ENCODE peak calls at places on chromosomes 16 and 17, in seven cellular contexts. One of them, this sample, is unnamed.

GRCh38 chr16:23629516-23629915 is 11.6 kb downstream of the PALB2 start:
- DNase-seq in neural progenitor cell: no peak
- DNase-seq in non-pigmented ciliary epithelial cell: no peak
- DNase-seq in stromal cell of bone marrow: no peak
- DNase-seq in left colon: no peak
- DNase-seq in OCI-LY7: no peak
- DNase-seq in MG63: no peak
- DNase-seq in this sample: no peak

GRCh38 chr17:77374170-77374936 is 233.6 kb downstream of the SEC14L1 start:
- DNase-seq in neural progenitor cell: peak; percentile 96
- DNase-seq in non-pigmented ciliary epithelial cell: no peak
- DNase-seq in stromal cell of bone marrow: peak; percentile 72
- DNase-seq in left colon: peak; percentile 74
- DNase-seq in OCI-LY7: peak; percentile 78
- DNase-seq in MG63: peak; percentile 91
- DNase-seq in this sample: peak; percentile 59

GRCh38 chr16:57601801-57602478 is 26.5 kb upstream of the ADGRG1 start:
- DNase-seq in neural progenitor cell: no peak
- DNase-seq in non-pigmented ciliary epithelial cell: no peak
- DNase-seq in stromal cell of bone marrow: no peak
- DNase-seq in left colon: no peak
- DNase-seq in OCI-LY7: no peak
- DNase-seq in MG63: no peak
- DNase-seq in this sample: no peak

GRCh38 chr16:8848939-8849391 is 19.8 kb downstream of the CARHSP1 start:
- DNase-seq in neural progenitor cell: no peak
- DNase-seq in non-pigmented ciliary epithelial cell: no peak
- DNase-seq in stromal cell of bone marrow: peak; percentile 52
- DNase-seq in left colon: no peak
- DNase-seq in OCI-LY7: no peak
- DNase-seq in MG63: peak; percentile 68
- DNase-seq in this sample: no peak

GRCh38 chr17:79950306-79950705 is 85.4 kb downstream of the TBC1D16 start:
- DNase-seq in neural progenitor cell: peak; percentile 65
- DNase-seq in non-pigmented ciliary epithelial cell: no peak
- DNase-seq in stromal cell of bone marrow: no peak
- DNase-seq in left colon: no peak
- DNase-seq in OCI-LY7: no peak
- DNase-seq in MG63: no peak
- DNase-seq in this sample: no peak

GRCh38 chr17:76554131-76554530 is 14.3 kb downstream of the PRCD start:
- DNase-seq in neural progenitor cell: no peak
- DNase-seq in non-pigmented ciliary epithelial cell: no peak
- DNase-seq in stromal cell of bone marrow: no peak
- DNase-seq in left colon: no peak
- DNase-seq in OCI-LY7: no peak
- DNase-seq in MG63: no peak
- DNase-seq in this sample: no peak

GRCh38 chr16:81522141-81522701 is 77.6 kb downstream of the CMIP start:
- DNase-seq in neural progenitor cell: no peak
- DNase-seq in non-pigmented ciliary epithelial cell: no peak
- DNase-seq in stromal cell of bone marrow: no peak
- DNase-seq in left colon: no peak
- DNase-seq in OCI-LY7: no peak
- DNase-seq in MG63: no peak
- DNase-seq in this sample: no peak

GRCh38 chr17:78241277-78242023 is 10.0 kb downstream of the TMEM235 start:
- DNase-seq in neural progenitor cell: no peak
- DNase-seq in non-pigmented ciliary epithelial cell: peak; percentile 9
- DNase-seq in stromal cell of bone marrow: peak; percentile 12
- DNase-seq in left colon: no peak
- DNase-seq in OCI-LY7: peak; percentile 85
- DNase-seq in MG63: peak; percentile 74
- DNase-seq in this sample: no peak

GRCh38 chr17:50184057-50184456 is 17.4 kb downstream of the COL1A1 start:
- DNase-seq in neural progenitor cell: peak; percentile 59
- DNase-seq in non-pigmented ciliary epithelial cell: no peak
- DNase-seq in stromal cell of bone marrow: no peak
- DNase-seq in left colon: no peak
- DNase-seq in OCI-LY7: no peak
- DNase-seq in MG63: no peak
- DNase-seq in this sample: no peak

GRCh38 chr17:41663451-41664171 is 25.1 kb upstream of the EIF1 start:
- DNase-seq in neural progenitor cell: no peak
- DNase-seq in non-pigmented ciliary epithelial cell: no peak
- DNase-seq in stromal cell of bone marrow: no peak
- DNase-seq in left colon: no peak
- DNase-seq in OCI-LY7: no peak
- DNase-seq in MG63: no peak
- DNase-seq in this sample: no peak

GRCh38 chr17:79791354-79792123 is 5.3 kb downstream of the CBX8 start:
- DNase-seq in neural progenitor cell: peak; percentile 81
- DNase-seq in non-pigmented ciliary epithelial cell: no peak
- DNase-seq in stromal cell of bone marrow: no peak
- DNase-seq in left colon: no peak
- DNase-seq in OCI-LY7: no peak
- DNase-seq in MG63: no peak
- DNase-seq in this sample: no peak

GRCh38 chr17:17070931-17071330 is 28.7 kb downstream of the MPRIP start:
- DNase-seq in neural progenitor cell: no peak
- DNase-seq in non-pigmented ciliary epithelial cell: no peak
- DNase-seq in stromal cell of bone marrow: no peak
- DNase-seq in left colon: peak; percentile 56
- DNase-seq in OCI-LY7: no peak
- DNase-seq in MG63: no peak
- DNase-seq in this sample: no peak

GRCh38 chr17:63649813-63650212 is 27.6 kb downstream of the MAP3K3 start:
- DNase-seq in neural progenitor cell: no peak
- DNase-seq in non-pigmented ciliary epithelial cell: no peak
- DNase-seq in stromal cell of bone marrow: no peak
- DNase-seq in left colon: no peak
- DNase-seq in OCI-LY7: no peak
- DNase-seq in MG63: no peak
- DNase-seq in this sample: no peak

GRCh38 chr17:58344047-58344790 is 7.8 kb downstream of the SUPT4H1 start:
- DNase-seq in neural progenitor cell: no peak
- DNase-seq in non-pigmented ciliary epithelial cell: no peak
- DNase-seq in stromal cell of bone marrow: no peak
- DNase-seq in left colon: no peak
- DNase-seq in OCI-LY7: peak; percentile 95
- DNase-seq in MG63: no peak
- DNase-seq in this sample: peak; percentile 68

GRCh38 chr16:78584213-78584860 is 484.9 kb downstream of the WWOX start:
- DNase-seq in neural progenitor cell: no peak
- DNase-seq in non-pigmented ciliary epithelial cell: no peak
- DNase-seq in stromal cell of bone marrow: no peak
- DNase-seq in left colon: no peak
- DNase-seq in OCI-LY7: no peak
- DNase-seq in MG63: no peak
- DNase-seq in this sample: no peak

GRCh38 chr17:42251115-42251514 is 25.1 kb downstream of the STAT5B start:
- DNase-seq in neural progenitor cell: no peak
- DNase-seq in non-pigmented ciliary epithelial cell: no peak
- DNase-seq in stromal cell of bone marrow: no peak
- DNase-seq in left colon: no peak
- DNase-seq in OCI-LY7: no peak
- DNase-seq in MG63: no peak
- DNase-seq in this sample: no peak

GRCh38 chr16:8260140-8260539 is 330.2 kb downstream of the TMEM114 start:
- DNase-seq in neural progenitor cell: no peak
- DNase-seq in non-pigmented ciliary epithelial cell: no peak
- DNase-seq in stromal cell of bone marrow: no peak
- DNase-seq in left colon: no peak
- DNase-seq in OCI-LY7: no peak
- DNase-seq in MG63: no peak
- DNase-seq in this sample: no peak

GRCh38 chr17:57662021-57662420 is 83.1 kb downstream of the CCDC182 start:
- DNase-seq in neural progenitor cell: no peak
- DNase-seq in non-pigmented ciliary epithelial cell: no peak
- DNase-seq in stromal cell of bone marrow: no peak
- DNase-seq in left colon: no peak
- DNase-seq in OCI-LY7: no peak
- DNase-seq in MG63: no peak
- DNase-seq in this sample: no peak

GRCh38 chr16:22386976-22387375 is 12.6 kb upstream of the CDR2 start:
- DNase-seq in neural progenitor cell: no peak
- DNase-seq in non-pigmented ciliary epithelial cell: peak; percentile 82
- DNase-seq in stromal cell of bone marrow: peak; percentile 91
- DNase-seq in left colon: no peak
- DNase-seq in OCI-LY7: no peak
- DNase-seq in MG63: no peak
- DNase-seq in this sample: no peak

GRCh38 chr16:54407596-54407995 is 121.0 kb upstream of the IRX3 start:
- DNase-seq in neural progenitor cell: no peak
- DNase-seq in non-pigmented ciliary epithelial cell: peak; percentile 24
- DNase-seq in stromal cell of bone marrow: peak; percentile 72
- DNase-seq in left colon: no peak
- DNase-seq in OCI-LY7: no peak
- DNase-seq in MG63: peak; percentile 75
- DNase-seq in this sample: no peak

GRCh38 chr16:15404792-15405191 is 9.2 kb downstream of the MPV17L start:
- DNase-seq in neural progenitor cell: no peak
- DNase-seq in non-pigmented ciliary epithelial cell: no peak
- DNase-seq in stromal cell of bone marrow: no peak
- DNase-seq in left colon: no peak
- DNase-seq in OCI-LY7: no peak
- DNase-seq in MG63: no peak
- DNase-seq in this sample: no peak

GRCh38 chr17:14451729-14452191 is 150.9 kb downstream of the HS3ST3B1 start:
- DNase-seq in neural progenitor cell: no peak
- DNase-seq in non-pigmented ciliary epithelial cell: no peak
- DNase-seq in stromal cell of bone marrow: no peak
- DNase-seq in left colon: no peak
- DNase-seq in OCI-LY7: no peak
- DNase-seq in MG63: no peak
- DNase-seq in this sample: no peak

GRCh38 chr16:16001856-16002255 is 52.4 kb downstream of the ABCC1 start:
- DNase-seq in neural progenitor cell: no peak
- DNase-seq in non-pigmented ciliary epithelial cell: no peak
- DNase-seq in stromal cell of bone marrow: no peak
- DNase-seq in left colon: no peak
- DNase-seq in OCI-LY7: no peak
- DNase-seq in MG63: no peak
- DNase-seq in this sample: no peak

GRCh38 chr16:71722801-71723536 is 1.5 kb downstream of the PHLPP2 start:
- DNase-seq in neural progenitor cell: peak; percentile 90
- DNase-seq in non-pigmented ciliary epithelial cell: no peak
- DNase-seq in stromal cell of bone marrow: no peak
- DNase-seq in left colon: peak; percentile 79
- DNase-seq in OCI-LY7: peak; percentile 57
- DNase-seq in MG63: peak; percentile 76
- DNase-seq in this sample: peak; percentile 53

GRCh38 chr16:2048116-2048543 is 345 bp downstream of the TSC2 start:
- DNase-seq in neural progenitor cell: peak; percentile 66
- DNase-seq in non-pigmented ciliary epithelial cell: no peak
- DNase-seq in stromal cell of bone marrow: no peak
- DNase-seq in left colon: peak; percentile 62
- DNase-seq in OCI-LY7: no peak
- DNase-seq in MG63: peak; percentile 32
- DNase-seq in this sample: no peak

GRCh38 chr17:27670791-27671590 is 40.0 kb downstream of the LGALS9 start:
- DNase-seq in neural progenitor cell: no peak
- DNase-seq in non-pigmented ciliary epithelial cell: no peak
- DNase-seq in stromal cell of bone marrow: no peak
- DNase-seq in left colon: no peak
- DNase-seq in OCI-LY7: no peak
- DNase-seq in MG63: no peak
- DNase-seq in this sample: no peak

GRCh38 chr17:73359987-73360410 is 48.2 kb upstream of the CDC42EP4 start:
- DNase-seq in neural progenitor cell: peak; percentile 65
- DNase-seq in non-pigmented ciliary epithelial cell: no peak
- DNase-seq in stromal cell of bone marrow: no peak
- DNase-seq in left colon: peak; percentile 81
- DNase-seq in OCI-LY7: no peak
- DNase-seq in MG63: no peak
- DNase-seq in this sample: no peak

GRCh38 chr16:70455910-70456309 is 1.5 kb downstream of the FCSK start:
- DNase-seq in neural progenitor cell: no peak
- DNase-seq in non-pigmented ciliary epithelial cell: no peak
- DNase-seq in stromal cell of bone marrow: no peak
- DNase-seq in left colon: no peak
- DNase-seq in OCI-LY7: peak; percentile 42
- DNase-seq in MG63: no peak
- DNase-seq in this sample: no peak

GRCh38 chr17:8894673-8895578 is 27.5 kb upstream of the PIK3R6 start:
- DNase-seq in neural progenitor cell: peak; percentile 75
- DNase-seq in non-pigmented ciliary epithelial cell: no peak
- DNase-seq in stromal cell of bone marrow: peak; percentile 53
- DNase-seq in left colon: peak; percentile 62
- DNase-seq in OCI-LY7: peak; percentile 68
- DNase-seq in MG63: peak; percentile 52
- DNase-seq in this sample: peak; percentile 19

GRCh38 chr16:88382491-88383400 is at the start of gene ZNF469:
- DNase-seq in neural progenitor cell: peak; percentile 69
- DNase-seq in non-pigmented ciliary epithelial cell: no peak
- DNase-seq in stromal cell of bone marrow: no peak
- DNase-seq in left colon: no peak
- DNase-seq in OCI-LY7: no peak
- DNase-seq in MG63: peak; percentile 43
- DNase-seq in this sample: no peak

GRCh38 chr16:35431829-35432663 is 1972.6 kb downstream of the TP53TG3F start:
- DNase-seq in neural progenitor cell: no peak
- DNase-seq in non-pigmented ciliary epithelial cell: no peak
- DNase-seq in stromal cell of bone marrow: no peak
- DNase-seq in left colon: no peak
- DNase-seq in OCI-LY7: peak; percentile 20
- DNase-seq in MG63: peak; percentile 20
- DNase-seq in this sample: no peak

GRCh38 chr16:81528258-81528657 is 83.7 kb downstream of the CMIP start:
- DNase-seq in neural progenitor cell: no peak
- DNase-seq in non-pigmented ciliary epithelial cell: no peak
- DNase-seq in stromal cell of bone marrow: no peak
- DNase-seq in left colon: no peak
- DNase-seq in OCI-LY7: no peak
- DNase-seq in MG63: no peak
- DNase-seq in this sample: no peak

GRCh38 chr17:48528153-48528912 is 2.5 kb downstream of the HOXB1 start:
- DNase-seq in neural progenitor cell: peak; percentile 40
- DNase-seq in non-pigmented ciliary epithelial cell: no peak
- DNase-seq in stromal cell of bone marrow: no peak
- DNase-seq in left colon: no peak
- DNase-seq in OCI-LY7: no peak
- DNase-seq in MG63: no peak
- DNase-seq in this sample: no peak

GRCh38 chr17:33640629-33641028 is 347.5 kb upstream of the ASIC2 start:
- DNase-seq in neural progenitor cell: peak; percentile 37
- DNase-seq in non-pigmented ciliary epithelial cell: no peak
- DNase-seq in stromal cell of bone marrow: no peak
- DNase-seq in left colon: no peak
- DNase-seq in OCI-LY7: no peak
- DNase-seq in MG63: no peak
- DNase-seq in this sample: no peak

GRCh38 chr16:50201784-50202183 is 48.7 kb downstream of the TENT4B start:
- DNase-seq in neural progenitor cell: no peak
- DNase-seq in non-pigmented ciliary epithelial cell: no peak
- DNase-seq in stromal cell of bone marrow: no peak
- DNase-seq in left colon: no peak
- DNase-seq in OCI-LY7: no peak
- DNase-seq in MG63: no peak
- DNase-seq in this sample: no peak

This sample was measured in effector CD8-positive, alpha-beta T cell.